ENCODE peak calls at places on chromosome 16, in nine cellular contexts. I is AG10803, M is Caco-2, U is fibroblast of lung, N is foreskin fibroblast, J is tibial artery, W is lower leg skin, Y is heart left ventricle, H is ovary. O is an unnamed sample.
A peak's percentile ranks its signal among the peaks of the same experiment; 100 is the strongest.

GRCh38 chr16:15616068-15616467 is 26.9 kb downstream of the MARF1 start:
- DNase-seq in I (no peak), M (no peak), U (no peak), N (no peak), J (no peak), W (no peak), Y (no peak), H (no peak), O (no peak)

GRCh38 chr16:85306793-85307551 is 194.7 kb upstream of the CIBAR2 start:
- DNase-seq in I (no peak), M (no peak), U (no peak), N (no peak), J (no peak), W (no peak), Y (no peak), H (no peak), O (no peak)

GRCh38 chr16:25012525-25012991 is 2.6 kb downstream of the ARHGAP17 start:
- DNase-seq in I (peak; percentile 96), M (no peak), U (peak; percentile 89), N (peak; percentile 92), J (no peak), W (no peak), Y (no peak), H (no peak), O (peak; percentile 80)

GRCh38 chr16:30499284-30499683 is 26.7 kb downstream of the ITGAL start:
- DNase-seq in I (no peak), M (no peak), U (no peak), N (no peak), J (no peak), W (no peak), Y (no peak), H (no peak), O (no peak)

GRCh38 chr16:66924527-66925321 is 611 bp downstream of the RRAD start:
- DNase-seq in I (no peak), M (no peak), U (no peak), N (peak; percentile 58), J (peak; percentile 81), W (no peak), Y (peak; percentile 71), H (peak; percentile 51), O (no peak)

GRCh38 chr16:23607740-23608139 is 11.6 kb upstream of the NDUFAB1 start:
- DNase-seq in I (no peak), M (no peak), U (no peak), N (peak; percentile 71), J (no peak), W (no peak), Y (no peak), H (no peak), O (no peak)

GRCh38 chr16:87264634-87265033 is 52.6 kb downstream of the C16orf95 start:
- DNase-seq in I (no peak), M (no peak), U (no peak), N (no peak), J (no peak), W (no peak), Y (no peak), H (no peak), O (no peak)

GRCh38 chr16:28623172-28623711 is 13.4 kb upstream of the SULT1A1 start:
- DNase-seq in I (no peak), M (peak; percentile 78), U (no peak), N (peak; percentile 37), J (no peak), W (no peak), Y (peak; percentile 49), H (no peak), O (no peak)

GRCh38 chr16:27852681-27853080 is 210.8 kb downstream of the GSG1L start:
- DNase-seq in I (no peak), M (no peak), U (no peak), N (no peak), J (peak; percentile 42), W (no peak), Y (no peak), H (no peak), O (no peak)

GRCh38 chr16:83473109-83473508 is 334.7 kb upstream of the HSBP1 start:
- DNase-seq in I (peak; percentile 89), M (no peak), U (peak; percentile 64), N (peak; percentile 32), J (no peak), W (peak; percentile 20), Y (no peak), H (no peak), O (no peak)

GRCh38 chr16:23836404-23837291 is 865 bp downstream of the PRKCB start:
- DNase-seq in I (no peak), M (no peak), U (no peak), N (no peak), J (no peak), W (no peak), Y (no peak), H (no peak), O (no peak)

GRCh38 chr16:88570691-88571092 is 489 bp downstream of the ZC3H18 start:
- DNase-seq in I (no peak), M (no peak), U (no peak), N (peak; percentile 46), J (no peak), W (no peak), Y (no peak), H (no peak), O (no peak)

GRCh38 chr16:85033153-85033552 is 5.6 kb downstream of the KIAA0513 start:
- DNase-seq in I (no peak), M (no peak), U (no peak), N (no peak), J (no peak), W (no peak), Y (no peak), H (no peak), O (no peak)

GRCh38 chr16:65725156-65725845 is 603.4 kb upstream of the CDH11 start:
- DNase-seq in I (no peak), M (no peak), U (no peak), N (peak; percentile 14), J (no peak), W (no peak), Y (no peak), H (no peak), O (no peak)

GRCh38 chr16:3022697-3023414 is 886 bp downstream of the HCFC1R1 start:
- DNase-seq in I (peak; percentile 60), M (no peak), U (peak; percentile 14), N (peak; percentile 69), J (peak; percentile 92), W (no peak), Y (no peak), H (no peak), O (no peak)

GRCh38 chr16:87447323-87447722 is 45.5 kb downstream of the ZCCHC14 start:
- DNase-seq in I (peak; percentile 22), M (no peak), U (peak; percentile 95), N (peak; percentile 83), J (no peak), W (no peak), Y (no peak), H (no peak), O (no peak)

GRCh38 chr16:3094289-3095027 is 4.6 kb downstream of the ZSCAN10 start:
- DNase-seq in I (peak; percentile 22), M (no peak), U (peak; percentile 49), N (peak; percentile 52), J (no peak), W (no peak), Y (no peak), H (no peak), O (no peak)

GRCh38 chr16:19432429-19432828 is 14.7 kb downstream of the TMC5 start:
- DNase-seq in I (no peak), M (no peak), U (no peak), N (no peak), J (no peak), W (no peak), Y (no peak), H (no peak), O (no peak)

GRCh38 chr16:4850211-4850610 is 2.9 kb downstream of the UBN1 start:
- DNase-seq in I (peak; percentile 6), M (no peak), U (peak; percentile 5), N (peak; percentile 43), J (no peak), W (no peak), Y (no peak), H (no peak), O (no peak)
- H3K4me3 ChIP-seq in I (peak overlapping the region; percentile 37), M (no peak overlapping the region), U (peak overlapping the region; percentile 73), N (no peak overlapping the region), J (no peak overlapping the region), W (no peak overlapping the region), Y (peak overlapping the region; percentile 99), H (no peak overlapping the region), O (peak overlapping the region; percentile 94)

DNA sequence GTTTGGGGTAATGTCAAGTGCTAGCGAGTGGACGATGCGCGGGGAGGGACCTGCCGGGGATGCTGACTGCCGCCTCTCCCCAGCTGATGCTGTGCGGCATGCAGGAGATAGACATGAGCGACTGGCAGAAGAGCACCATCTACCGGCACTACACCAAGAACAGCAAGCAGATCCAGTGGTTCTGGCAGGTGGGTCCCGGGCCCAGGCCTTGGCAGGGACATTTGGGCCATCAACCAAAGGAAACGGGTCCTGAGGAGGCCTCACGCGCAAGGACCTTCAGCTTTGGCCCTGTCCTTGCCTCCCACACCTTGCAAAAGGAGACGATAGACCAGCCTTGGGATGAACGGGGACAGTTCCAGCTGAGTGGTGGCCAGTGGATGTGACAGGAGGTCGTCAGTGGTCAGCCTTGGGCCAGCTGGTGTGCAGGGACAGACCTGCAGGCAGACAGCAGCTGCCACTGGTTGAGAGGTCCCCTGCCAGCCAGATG is 13.6 kb upstream of the CLEC18A start:
- DNase-seq in I (no peak), M (no peak), U (peak; percentile 20), N (peak; percentile 41), J (peak; percentile 63), W (no peak), Y (no peak), H (no peak), O (no peak)
- TF ChIP-seq CTCF in I (peak; percentile 9), M (peak; percentile 41), U (peak; percentile 27), N (peak; percentile 44), J (no peak), W (no peak), Y (peak; percentile 12), H (no peak), O (peak; percentile 28)

GRCh38 chr16:31754998-31755615 is 118.5 kb upstream of the ZNF267 start:
- DNase-seq in I (no peak), M (no peak), U (no peak), N (no peak), J (no peak), W (no peak), Y (no peak), H (no peak), O (no peak)
- H3K4me3 ChIP-seq in I (no peak overlapping the region), M (no peak overlapping the region), U (no peak overlapping the region), N (no peak overlapping the region), J (no peak overlapping the region), W (no peak overlapping the region), Y (no peak overlapping the region), H (no peak overlapping the region), O (no peak overlapping the region)

DNA sequence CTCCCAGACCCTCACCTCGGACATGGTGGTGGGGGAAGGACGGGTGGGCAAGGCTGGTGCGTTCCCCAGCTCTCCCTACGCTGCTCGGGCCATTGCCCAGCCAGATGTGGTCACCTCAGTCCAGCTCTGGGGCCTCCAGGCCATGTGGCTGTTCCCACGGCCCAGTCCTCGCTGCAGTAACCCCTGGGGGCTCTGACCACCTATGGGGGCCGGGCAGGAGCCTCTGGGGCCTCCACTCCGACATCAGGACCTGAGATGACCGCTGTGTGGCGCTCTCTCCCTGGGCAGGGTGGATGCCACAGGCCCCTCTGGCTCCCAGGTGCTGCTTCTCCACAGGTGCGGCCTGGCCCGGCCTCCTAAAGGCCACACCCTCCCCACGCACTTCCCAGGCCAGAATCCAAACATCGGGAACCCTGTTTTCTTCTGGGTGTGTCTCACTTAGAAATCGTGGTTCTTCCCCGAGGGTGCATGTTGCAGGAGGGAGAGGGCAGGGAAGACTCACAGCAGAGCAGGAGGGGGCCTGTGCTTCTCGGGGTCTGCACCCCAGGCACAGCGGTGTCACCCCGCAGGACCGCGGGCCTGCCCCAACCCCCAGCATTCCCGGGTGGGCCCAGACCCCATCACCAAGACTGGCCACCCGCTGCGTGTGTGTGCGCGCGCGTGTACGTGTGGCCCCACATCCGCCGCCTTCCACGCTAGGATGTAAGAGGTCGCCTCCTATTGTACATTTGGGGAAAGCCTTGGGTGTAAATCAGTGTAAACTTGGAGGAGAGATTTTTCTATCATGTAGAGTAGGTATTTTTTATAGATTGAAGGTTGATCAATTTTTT is 5.9 kb upstream of the CAPN15 start:
- DNase-seq in I (no peak), M (no peak), U (no peak), N (no peak), J (no peak), W (peak; percentile 57), Y (no peak), H (peak; percentile 35), O (no peak)
- TF ChIP-seq CTCF in I (peak; percentile 2), M (no peak), U (peak; percentile 24), N (no peak), J (no peak), W (no peak), Y (no peak), H (no peak), O (peak; percentile 2)